ENCODE peak calls at places on chromosomes 4 and X, in six cellular contexts. One of them, this sample, is unnamed.

GRCh38 chr4:52842788-52843187 is 19.3 kb upstream of the RASL11B start:
- DNase-seq in H1: no peak
- DNase-seq in K562: no peak
- DNase-seq in GM12878: no peak
- DNase-seq in GM12892: no peak
- DNase-seq in HepG2: no peak
- DNase-seq in this sample: no peak

GRCh38 chrX:18951032-18951431 is 32.9 kb downstream of the PHKA2 start:
- DNase-seq in H1: no peak
- DNase-seq in K562: no peak
- DNase-seq in GM12878: no peak
- DNase-seq in GM12892: no peak
- DNase-seq in HepG2: peak
- DNase-seq in this sample: no peak

GRCh38 chr4:20615492-20616136 is 84.6 kb upstream of the PACRGL start:
- DNase-seq in HepG2: peak
- DNase-seq in H1: no peak
- DNase-seq in GM12892: no peak
- DNase-seq in K562: no peak
- DNase-seq in GM12878: no peak
- DNase-seq in this sample: no peak

GRCh38 chrX:11929476-11929875 is 171.4 kb downstream of the MSL3 start:
- DNase-seq in H1: no peak
- DNase-seq in K562: no peak
- DNase-seq in HepG2: no peak
- DNase-seq in GM12892: no peak
- DNase-seq in GM12878: no peak
- DNase-seq in this sample: no peak

GRCh38 chr4:3227878-3228675 is 20.9 kb upstream of the MSANTD1 start:
- DNase-seq in GM12878: no peak
- DNase-seq in K562: no peak
- DNase-seq in H1: no peak
- DNase-seq in HepG2: no peak
- DNase-seq in GM12892: no peak
- DNase-seq in this sample: no peak

GRCh38 chr4:182918791-182919302 is 1.7 kb upstream of the DCTD start:
- DNase-seq in HepG2: no peak
- DNase-seq in H1: no peak
- DNase-seq in GM12878: peak
- DNase-seq in GM12892: no peak
- DNase-seq in K562: no peak
- DNase-seq in this sample: no peak

GRCh38 chr4:79413486-79413885 is 5.5 kb upstream of the GK2 start:
- DNase-seq in GM12878: no peak
- DNase-seq in GM12892: no peak
- DNase-seq in H1: no peak
- DNase-seq in HepG2: no peak
- DNase-seq in K562: no peak
- DNase-seq in this sample: no peak

GRCh38 chr4:87947381-87948160 is 27.9 kb upstream of the SPP1 start:
- DNase-seq in K562: no peak
- DNase-seq in GM12892: no peak
- DNase-seq in HepG2: no peak
- DNase-seq in GM12878: no peak
- DNase-seq in H1: no peak
- DNase-seq in this sample: no peak

GRCh38 chrX:48573690-48574269 is 504 bp upstream of the RBM3 start:
- DNase-seq in H1: no peak
- DNase-seq in GM12892: no peak
- DNase-seq in K562: peak
- DNase-seq in HepG2: no peak
- DNase-seq in GM12878: no peak
- DNase-seq in this sample: no peak

GRCh38 chr4:42309571-42310260 is 87.6 kb upstream of the SHISA3 start:
- DNase-seq in GM12878: no peak
- DNase-seq in K562: no peak
- DNase-seq in HepG2: no peak
- DNase-seq in H1: no peak
- DNase-seq in GM12892: no peak
- DNase-seq in this sample: no peak

GRCh38 chrX:45400380-45400779 is 199.7 kb upstream of the DIPK2B start:
- DNase-seq in HepG2: no peak
- DNase-seq in GM12892: no peak
- DNase-seq in H1: no peak
- DNase-seq in K562: no peak
- DNase-seq in GM12878: no peak
- DNase-seq in this sample: no peak

GRCh38 chrX:13076176-13076956 is 31.9 kb upstream of the FAM9C start:
- DNase-seq in HepG2: no peak
- DNase-seq in GM12878: no peak
- DNase-seq in GM12892: no peak
- DNase-seq in K562: no peak
- DNase-seq in H1: no peak
- DNase-seq in this sample: no peak

GRCh38 chr4:95528388-95528787 is 20.4 kb downstream of the UNC5C start:
- DNase-seq in H1: no peak
- DNase-seq in K562: no peak
- DNase-seq in GM12892: no peak
- DNase-seq in HepG2: no peak
- DNase-seq in GM12878: no peak
- DNase-seq in this sample: no peak

GRCh38 chr4:37632836-37633235 is 53.3 kb downstream of the RELL1 start:
- DNase-seq in GM12892: no peak
- DNase-seq in HepG2: no peak
- DNase-seq in H1: no peak
- DNase-seq in GM12878: no peak
- DNase-seq in K562: no peak
- DNase-seq in this sample: no peak

GRCh38 chr4:38101563-38101962 is 141.4 kb downstream of the PTTG2 start:
- DNase-seq in GM12892: no peak
- DNase-seq in GM12878: no peak
- DNase-seq in HepG2: no peak
- DNase-seq in H1: no peak
- DNase-seq in K562: no peak
- DNase-seq in this sample: no peak

GRCh38 chrX:77398341-77398740 is 48.8 kb upstream of the FGF16 start:
- DNase-seq in H1: no peak
- DNase-seq in HepG2: no peak
- DNase-seq in K562: no peak
- DNase-seq in GM12878: no peak
- DNase-seq in GM12892: no peak
- DNase-seq in this sample: no peak

GRCh38 chrX:118116308-118117068 is at the start of gene KLHL13:
- DNase-seq in H1: peak
- DNase-seq in HepG2: no peak
- DNase-seq in GM12892: peak
- DNase-seq in K562: peak
- DNase-seq in GM12878: no peak
- DNase-seq in this sample: peak

GRCh38 chr4:182510836-182511235 is 267.6 kb downstream of the TENM3 start:
- DNase-seq in H1: no peak
- DNase-seq in HepG2: no peak
- DNase-seq in GM12892: no peak
- DNase-seq in K562: no peak
- DNase-seq in GM12878: no peak
- DNase-seq in this sample: no peak

GRCh38 chr4:73252001-73252400 is 6.6 kb downstream of the ANKRD17 start:
- DNase-seq in H1: no peak
- DNase-seq in GM12878: no peak
- DNase-seq in HepG2: no peak
- DNase-seq in GM12892: no peak
- DNase-seq in K562: no peak
- DNase-seq in this sample: no peak

GRCh38 chr4:21768349-21769310 is 179.9 kb downstream of the KCNIP4 start:
- DNase-seq in H1: no peak
- DNase-seq in GM12878: no peak
- DNase-seq in K562: peak
- DNase-seq in GM12892: no peak
- DNase-seq in HepG2: peak
- DNase-seq in this sample: no peak

GRCh38 chr4:86043755-86044592 is 315.9 kb downstream of the MAPK10 start:
- DNase-seq in GM12878: no peak
- DNase-seq in GM12892: no peak
- DNase-seq in HepG2: peak
- DNase-seq in H1: no peak
- DNase-seq in K562: peak
- DNase-seq in this sample: no peak

GRCh38 chr4:98661356-98662054 is 3.1 kb upstream of the TSPAN5 start:
- DNase-seq in K562: no peak
- DNase-seq in H1: no peak
- DNase-seq in GM12878: no peak
- DNase-seq in GM12892: no peak
- DNase-seq in HepG2: no peak
- DNase-seq in this sample: no peak

GRCh38 chr4:180706766-180707165 is 1536.4 kb upstream of the TENM3 start:
- DNase-seq in GM12878: no peak
- DNase-seq in HepG2: no peak
- DNase-seq in GM12892: no peak
- DNase-seq in H1: no peak
- DNase-seq in K562: no peak
- DNase-seq in this sample: no peak

GRCh38 chr4:60865238-60865637 is 334.9 kb upstream of the ADGRL3 start:
- DNase-seq in K562: no peak
- DNase-seq in GM12878: no peak
- DNase-seq in H1: no peak
- DNase-seq in GM12892: no peak
- DNase-seq in HepG2: no peak
- DNase-seq in this sample: no peak

GRCh38 chr4:120506536-120506935 is 416.0 kb downstream of the PRDM5 start:
- DNase-seq in K562: no peak
- DNase-seq in H1: no peak
- DNase-seq in GM12878: no peak
- DNase-seq in GM12892: no peak
- DNase-seq in HepG2: no peak
- DNase-seq in this sample: no peak

DNA sequence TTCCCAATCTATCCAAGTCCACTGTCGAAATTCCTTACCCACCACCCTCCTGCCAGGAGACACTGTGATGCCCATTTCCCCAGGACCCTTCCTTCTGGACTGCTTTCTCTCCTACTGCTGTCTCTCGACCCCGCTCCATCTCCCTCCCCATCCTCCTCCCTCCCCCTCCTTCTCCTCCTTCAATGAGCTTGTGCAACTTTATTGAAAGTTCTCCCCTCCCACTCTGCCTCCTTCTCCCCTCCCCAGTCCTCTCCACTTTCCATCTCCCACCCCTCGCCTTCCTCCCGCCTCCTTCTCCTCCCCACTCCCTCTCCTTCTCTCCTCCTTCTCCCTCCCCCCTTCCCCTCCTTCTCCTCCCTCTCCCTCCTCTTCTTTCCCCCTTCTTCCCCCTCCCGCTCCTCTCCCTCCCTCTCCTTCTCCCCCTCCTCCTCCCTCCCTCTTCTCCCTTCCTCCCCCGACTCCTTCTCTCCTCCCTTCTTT is 116.6 kb upstream of the FAT1 start:
- DNase-seq in HepG2: no peak
- DNase-seq in H1: no peak
- DNase-seq in GM12892: no peak
- DNase-seq in GM12878: no peak
- DNase-seq in K562: peak
- DNase-seq in this sample: no peak
- TF ChIP-seq POLR2A in HepG2: no peak
- TF ChIP-seq POLR2A in H1: no peak
- TF ChIP-seq POLR2A in GM12892: no peak
- TF ChIP-seq POLR2A in GM12878: no peak
- TF ChIP-seq POLR2A in K562: peak
- TF ChIP-seq POLR2A in this sample: no peak

GRCh38 chrX:1420371-1420770 is 28.5 kb upstream of the SLC25A6 start:
- DNase-seq in GM12878: no peak
- DNase-seq in K562: peak
- DNase-seq in HepG2: no peak
- DNase-seq in GM12892: no peak
- DNase-seq in H1: no peak
- DNase-seq in this sample: no peak

GRCh38 chrX:1422135-1422465 is 30.2 kb upstream of the SLC25A6 start:
- DNase-seq in GM12878: no peak
- DNase-seq in K562: no peak
- DNase-seq in HepG2: no peak
- DNase-seq in GM12892: no peak
- DNase-seq in H1: no peak
- DNase-seq in this sample: no peak

GRCh38 chrX:1423215-1423614 is 29.5 kb downstream of the ASMTL start:
- DNase-seq in HepG2: no peak
- DNase-seq in H1: no peak
- DNase-seq in GM12892: no peak
- DNase-seq in K562: no peak
- DNase-seq in GM12878: no peak
- DNase-seq in this sample: no peak

GRCh38 chrX:1419545-1420355 is 27.8 kb upstream of the SLC25A6 start:
- DNase-seq in H1: no peak
- DNase-seq in HepG2: no peak
- DNase-seq in GM12878: no peak
- DNase-seq in K562: no peak
- DNase-seq in GM12892: no peak
- DNase-seq in this sample: no peak

GRCh38 chrX:1421433-1422134 is 29.7 kb upstream of the SLC25A6 start:
- DNase-seq in GM12878: no peak
- DNase-seq in GM12892: no peak
- DNase-seq in HepG2: no peak
- DNase-seq in H1: no peak
- DNase-seq in K562: no peak
- DNase-seq in this sample: no peak
- TF ChIP-seq TAF1 in GM12878: no peak
- TF ChIP-seq TAF1 in GM12892: no peak
- TF ChIP-seq TAF1 in HepG2: no peak
- TF ChIP-seq TAF1 in H1: no peak
- TF ChIP-seq TAF1 in K562: no peak
- TF ChIP-seq TAF1 in this sample: no peak

GRCh38 chr4:109433281-109434006 is at the start of gene SEC24B:
- DNase-seq in HepG2: peak
- DNase-seq in H1: peak
- DNase-seq in GM12878: peak
- DNase-seq in K562: peak
- DNase-seq in GM12892: peak
- DNase-seq in this sample: peak
- TF ChIP-seq POLR2A in HepG2: peak
- TF ChIP-seq POLR2A in H1: peak
- TF ChIP-seq POLR2A in GM12878: peak
- TF ChIP-seq POLR2A in K562: peak
- TF ChIP-seq POLR2A in GM12892: peak
- TF ChIP-seq POLR2A in this sample: no peak

GRCh38 chrX:349702-350101 is 31.1 kb upstream of the GTPBP6 start:
- DNase-seq in K562: no peak
- DNase-seq in HepG2: no peak
- DNase-seq in H1: no peak
- DNase-seq in GM12878: no peak
- DNase-seq in GM12892: no peak
- DNase-seq in this sample: no peak

GRCh38 chrX:347351-348117 is 28.9 kb upstream of the GTPBP6 start:
- DNase-seq in K562: no peak
- DNase-seq in HepG2: no peak
- DNase-seq in GM12892: no peak
- DNase-seq in H1: no peak
- DNase-seq in GM12878: no peak
- DNase-seq in this sample: no peak

GRCh38 chrX:349196-349595 is 30.6 kb upstream of the GTPBP6 start:
- DNase-seq in H1: no peak
- DNase-seq in GM12892: no peak
- DNase-seq in HepG2: no peak
- DNase-seq in K562: no peak
- DNase-seq in GM12878: no peak
- DNase-seq in this sample: no peak

GRCh38 chrX:350148-350533 is 31.5 kb upstream of the GTPBP6 start:
- DNase-seq in K562: no peak
- DNase-seq in GM12878: no peak
- DNase-seq in GM12892: no peak
- DNase-seq in HepG2: no peak
- DNase-seq in H1: no peak
- DNase-seq in this sample: no peak

GRCh38 chrX:348461-349117 is 30.0 kb upstream of the GTPBP6 start:
- DNase-seq in GM12878: no peak
- DNase-seq in HepG2: no peak
- DNase-seq in GM12892: no peak
- DNase-seq in K562: no peak
- DNase-seq in H1: no peak
- DNase-seq in this sample: no peak
- TF ChIP-seq TAF1 in GM12878: no peak
- TF ChIP-seq TAF1 in HepG2: no peak
- TF ChIP-seq TAF1 in GM12892: no peak
- TF ChIP-seq TAF1 in K562: no peak
- TF ChIP-seq TAF1 in H1: no peak
- TF ChIP-seq TAF1 in this sample: no peak